ENCODE peak calls at places on chromosomes 7 and 10, in nine cellular contexts. F is prostate gland, M is adrenal gland, U is heart right ventricle, H is transverse colon, P is Peyer's patch, G is neural progenitor cell, V is heart left ventricle, Z is stomach. K is an unnamed sample.

GRCh38 chr10:60385399-60385738 is 4.3 kb downstream of the ANK3 start:
- DNase-seq in F (no peak), M (no peak), U (no peak), H (no peak), P (no peak), G (no peak), V (no peak), Z (no peak), K (no peak)

GRCh38 chr7:35286422-35286821 is 32.5 kb upstream of the TBX20 start:
- DNase-seq in F (no peak), M (no peak), U (no peak), H (no peak), P (no peak), G (no peak), V (no peak), Z (no peak), K (no peak)

GRCh38 chr7:130938661-130939060 is 204.7 kb upstream of the KLF14 start:
- DNase-seq in F (no peak), M (no peak), U (no peak), H (no peak), P (no peak), G (no peak), V (no peak), Z (no peak), K (no peak)

GRCh38 chr7:156589808-156590207 is 50.8 kb upstream of the RNF32 start:
- DNase-seq in F (no peak), M (no peak), U (no peak), H (no peak), P (no peak), G (no peak), V (no peak), Z (no peak), K (no peak)

GRCh38 chr10:114631678-114632417 is 26.2 kb downstream of the ABLIM1 start:
- DNase-seq in F (no peak), M (peak; percentile 62), U (peak; percentile 57), H (peak; percentile 57), P (peak; percentile 59), G (peak; percentile 82), V (peak; percentile 71), Z (no peak), K (no peak)

GRCh38 chr10:33122014-33122788 is 164.2 kb upstream of the ITGB1 start:
- DNase-seq in F (peak; percentile 16), M (no peak), U (no peak), H (no peak), P (no peak), G (no peak), V (no peak), Z (peak; percentile 56), K (no peak)

GRCh38 chr10:128025951-128026350 is 100.3 kb downstream of the MKI67 start:
- DNase-seq in F (no peak), M (no peak), U (no peak), H (no peak), P (no peak), G (no peak), V (no peak), Z (no peak), K (no peak)

GRCh38 chr10:78514459-78514858 is 480.8 kb downstream of the RPS24 start:
- DNase-seq in F (no peak), M (no peak), U (no peak), H (no peak), P (no peak), G (no peak), V (no peak), Z (no peak), K (peak; percentile 26)

GRCh38 chr7:115724400-115725056 is 306.0 kb downstream of the TFEC start:
- DNase-seq in F (no peak), M (no peak), U (no peak), H (peak; percentile 15), P (no peak), G (no peak), V (no peak), Z (no peak), K (no peak)

GRCh38 chr10:68516766-68517165 is 10.6 kb downstream of the SLC25A16 start:
- DNase-seq in F (no peak), M (no peak), U (no peak), H (no peak), P (no peak), G (no peak), V (no peak), Z (no peak), K (no peak)

GRCh38 chr7:19118896-19119301 is 1.5 kb upstream of the TWIST1 start:
- DNase-seq in F (no peak), M (no peak), U (peak; percentile 18), H (no peak), P (no peak), G (peak; percentile 74), V (no peak), Z (no peak), K (no peak)

GRCh38 chr7:38105874-38106483 is 72.1 kb upstream of the STARD3NL start:
- DNase-seq in F (peak; percentile 29), M (peak; percentile 36), U (no peak), H (no peak), P (no peak), G (peak; percentile 58), V (no peak), Z (no peak), K (no peak)

GRCh38 chr7:30367561-30367960 is 83.2 kb downstream of the ZNRF2 start:
- DNase-seq in F (no peak), M (no peak), U (no peak), H (no peak), P (no peak), G (no peak), V (no peak), Z (no peak), K (no peak)

GRCh38 chr10:76550806-76551205 is 1086.8 kb downstream of the KCNMA1 start:
- DNase-seq in F (no peak), M (no peak), U (no peak), H (peak; percentile 10), P (no peak), G (no peak), V (no peak), Z (no peak), K (no peak)

GRCh38 chr7:24017519-24017918 is 266.5 kb upstream of the NPY start:
- DNase-seq in F (no peak), M (no peak), U (no peak), H (no peak), P (no peak), G (no peak), V (no peak), Z (no peak), K (no peak)

GRCh38 chr7:381211-382117 is 91.5 kb downstream of the FOXL3 start:
- DNase-seq in F (no peak), M (no peak), U (no peak), H (no peak), P (peak; percentile 45), G (no peak), V (peak; percentile 29), Z (peak; percentile 22), K (no peak)

GRCh38 chr10:93468532-93469213 is 13.5 kb downstream of the MYOF start:
- DNase-seq in F (no peak), M (peak; percentile 74), U (no peak), H (no peak), P (no peak), G (no peak), V (no peak), Z (no peak), K (no peak)

GRCh38 chr10:58704226-58705200 is 191.8 kb downstream of the BICC1 start:
- DNase-seq in F (no peak), M (no peak), U (no peak), H (no peak), P (no peak), G (peak; percentile 5), V (no peak), Z (no peak), K (no peak)

GRCh38 chr10:9635691-9636090 is 1382.0 kb upstream of the CELF2 start:
- DNase-seq in F (no peak), M (no peak), U (no peak), H (no peak), P (no peak), G (no peak), V (no peak), Z (no peak), K (no peak)

GRCh38 chr7:30169585-30169978 is 34.8 kb downstream of the MTURN start:
- DNase-seq in F (no peak), M (no peak), U (no peak), H (no peak), P (no peak), G (no peak), V (no peak), Z (no peak), K (no peak)

GRCh38 chr10:113026679-113027078 is 76.6 kb downstream of the TCF7L2 start:
- DNase-seq in F (no peak), M (no peak), U (no peak), H (no peak), P (no peak), G (no peak), V (no peak), Z (no peak), K (no peak)

GRCh38 chr7:57165285-57165899 is 33.2 kb upstream of the ZNF479 start:
- DNase-seq in F (no peak), M (no peak), U (no peak), H (no peak), P (no peak), G (no peak), V (no peak), Z (no peak), K (no peak)
- H3K9me3 ChIP-seq in F (no peaks in the 10 kb centered on the region), M (peaks cover 5% of the 10 kb centered on the region), U (peaks cover 21% of the 10 kb centered on the region), H (peaks cover 62% of the 10 kb centered on the region), P (peaks cover 47% of the 10 kb centered on the region), G (peaks cover 47% of the 10 kb centered on the region), V (no peaks in the 10 kb centered on the region), Z (no peaks in the 10 kb centered on the region), K (peaks cover 44% of the 10 kb centered on the region)

GRCh38 chr10:106789623-106790022 is 374.9 kb downstream of the SORCS1 start:
- DNase-seq in F (no peak), M (no peak), U (no peak), H (no peak), P (no peak), G (no peak), V (no peak), Z (no peak), K (no peak)

GRCh38 chr10:106795619-106796018 is 368.9 kb downstream of the SORCS1 start:
- DNase-seq in F (no peak), M (peak; percentile 24), U (peak; percentile 30), H (peak; percentile 19), P (no peak), G (peak; percentile 75), V (no peak), Z (no peak), K (no peak)
- TF ChIP-seq CTCF in F (peak; percentile 14), M (peak; percentile 44), U (peak; percentile 51), H (peak; percentile 46), P (no peak), G (peak; percentile 84), V (peak; percentile 54), Z (no peak), K (no peak)

DNA sequence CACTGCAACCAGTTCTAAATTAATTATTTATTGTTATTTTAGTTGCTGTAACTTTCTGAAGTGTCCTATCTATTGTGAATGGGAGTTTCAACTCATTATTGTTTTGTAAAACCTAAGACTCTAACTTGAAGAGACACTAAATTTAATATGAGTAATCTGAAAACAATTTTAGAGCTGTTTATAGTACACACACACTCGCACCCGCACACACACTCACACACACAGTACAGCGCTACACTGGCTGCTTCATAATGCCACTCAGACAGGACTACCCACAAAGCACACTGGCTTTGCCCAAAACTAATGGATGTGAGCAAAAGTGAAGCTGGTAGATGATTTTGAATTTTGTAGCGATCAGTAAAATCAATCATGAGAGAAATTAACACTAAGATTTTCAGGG is 238.9 kb upstream of the ETV1 start:
- DNase-seq in F (no peak), M (no peak), U (no peak), H (no peak), P (no peak), G (no peak), V (no peak), Z (no peak), K (no peak)
- H3K9me3 ChIP-seq in F (no peaks in the 10 kb centered on the region), M (no peaks in the 10 kb centered on the region), U (no peaks in the 10 kb centered on the region), H (no peaks in the 10 kb centered on the region), P (no peaks in the 10 kb centered on the region), G (no peaks in the 10 kb centered on the region), V (no peaks in the 10 kb centered on the region), Z (no peaks in the 10 kb centered on the region), K (no peaks in the 10 kb centered on the region)

GRCh38 chr7:157744786-157745601 is 408.2 kb downstream of the DNAJB6 start:
- DNase-seq in F (no peak), M (no peak), U (no peak), H (no peak), P (no peak), G (no peak), V (no peak), Z (no peak), K (no peak)
- TF ChIP-seq CTCF in F (no peak), M (no peak), U (no peak), H (no peak), P (no peak), G (no peak), V (no peak), Z (no peak), K (no peak)

K was measured in lung.